ENCODE peak calls at places on chromosomes 11 and 22, in four cellular contexts. Q is HEK293T, R is brain pericyte, N is NCI-H748 treated with DMSO at 0.1 percent for 48 hours. A is an unnamed sample.

GRCh38 chr11:75271730-75272129 is 31.2 kb downstream of the TPBGL start:
- DNase-seq in Q (no peak), R (no peak), N (no peak), A (no peak)

GRCh38 chr22:37843746-37844089 is 416 bp downstream of the ANKRD54 start:
- DNase-seq in Q (peak; percentile 67), R (no peak), N (no peak), A (peak; percentile 94)

GRCh38 chr22:23068096-23068831 is 2.1 kb upstream of the GNAZ start:
- DNase-seq in Q (no peak), R (no peak), N (no peak), A (no peak)

GRCh38 chr11:12793506-12793905 is 119.3 kb downstream of the TEAD1 start:
- DNase-seq in Q (no peak), R (no peak), N (no peak), A (no peak)

GRCh38 chr11:120031612-120032600 is 106.0 kb downstream of the TRIM29 start:
- DNase-seq in Q (no peak), R (no peak), N (no peak), A (no peak)

GRCh38 chr11:43947003-43947500 is 4.6 kb downstream of the C11orf96 start:
- DNase-seq in Q (no peak), R (no peak), N (no peak), A (peak; percentile 45)

GRCh38 chr22:39316440-39317083 is 2.9 kb downstream of the RPL3 start:
- DNase-seq in Q (peak; percentile 60), R (peak; percentile 65), N (peak; percentile 2), A (no peak)

GRCh38 chr22:48340727-48341709 is 1486.7 kb downstream of the BRD1 start:
- DNase-seq in Q (no peak), R (no peak), N (no peak), A (no peak)

GRCh38 chr11:61065955-61066638 is 36.2 kb upstream of the CD5 start:
- DNase-seq in Q (no peak), R (no peak), N (no peak), A (no peak)

GRCh38 chr11:110128161-110128560 is 35.0 kb downstream of the ZC3H12C start:
- DNase-seq in Q (no peak), R (no peak), N (peak; percentile 56), A (no peak)

GRCh38 chr11:134261626-134262488 is 8.5 kb downstream of the ACAD8 start:
- DNase-seq in Q (peak; percentile 53), R (no peak), N (no peak), A (peak; percentile 64)

GRCh38 chr11:12529041-12529440 is 145.2 kb upstream of the TEAD1 start:
- DNase-seq in Q (no peak), R (no peak), N (no peak), A (no peak)

GRCh38 chr22:49576241-49577141 is 251.2 kb downstream of the BRD1 start:
- DNase-seq in Q (no peak), R (peak; percentile 8), N (no peak), A (peak; percentile 58)

A was measured in upper lobe of left lung.